ENCODE peak calls at places on chromosomes 2 and 18, in ten cellular contexts. B, H, U, C, W, F, Q, E, V and M are unnamed samples.

GRCh38 chr2:223852281-223852795 is 15.0 kb upstream of the AP1S3 start:
- DNase-seq in B (no peak), H (no peak), U (no peak), C (no peak), W (no peak), F (no peak), Q (no peak), E (no peak), V (no peak), M (no peak)

GRCh38 chr2:178016612-178017011 is 56.0 kb downstream of the PDE11A start:
- DNase-seq in B (no peak), H (no peak), U (no peak), C (no peak), W (no peak), F (no peak), Q (no peak), E (no peak), V (no peak), M (no peak)

GRCh38 chr2:10877691-10878111 is 34.0 kb upstream of the KCNF1 start:
- DNase-seq in B (no peak), H (no peak), U (peak; percentile 55), C (no peak), W (no peak), F (no peak), Q (no peak), E (peak; percentile 59), V (no peak), M (no peak)

GRCh38 chr2:64325477-64325851 is 128.5 kb upstream of the LGALSL start:
- DNase-seq in B (no peak), H (no peak), U (no peak), C (no peak), W (no peak), F (no peak), Q (no peak), E (no peak), V (no peak), M (no peak)

GRCh38 chr2:70140978-70141753 is 49.7 kb downstream of the C2orf42 start:
- DNase-seq in B (peak; percentile 70), H (no peak), U (peak; percentile 80), C (peak; percentile 34), W (peak; percentile 52), F (peak; percentile 72), Q (peak; percentile 60), E (no peak), V (peak; percentile 32), M (no peak)

GRCh38 chr2:98356729-98357128 is 10.5 kb downstream of the CNGA3 start:
- DNase-seq in B (no peak), H (no peak), U (no peak), C (peak; percentile 67), W (no peak), F (no peak), Q (no peak), E (no peak), V (no peak), M (no peak)

GRCh38 chr18:78621141-78621540 is 358.5 kb upstream of the SALL3 start:
- DNase-seq in B (no peak), H (no peak), U (no peak), C (no peak), W (no peak), F (no peak), Q (no peak), E (no peak), V (no peak), M (no peak)

GRCh38 chr2:69731147-69731546 is 10.8 kb upstream of the ANXA4 start:
- DNase-seq in B (no peak), H (no peak), U (no peak), C (no peak), W (no peak), F (no peak), Q (no peak), E (no peak), V (no peak), M (no peak)

GRCh38 chr2:15547100-15547499 is 14.0 kb downstream of the NBAS start:
- DNase-seq in B (no peak), H (no peak), U (no peak), C (peak; percentile 1), W (no peak), F (no peak), Q (no peak), E (no peak), V (no peak), M (no peak)

GRCh38 chr2:232328516-232329460 is 49.8 kb upstream of the ALPP start:
- DNase-seq in B (no peak), H (no peak), U (no peak), C (no peak), W (no peak), F (no peak), Q (no peak), E (no peak), V (no peak), M (no peak)

GRCh38 chr18:22523481-22523880 is 105.8 kb upstream of the CTAGE1 start:
- DNase-seq in B (no peak), H (no peak), U (no peak), C (no peak), W (no peak), F (no peak), Q (no peak), E (no peak), V (no peak), M (no peak)

GRCh38 chr18:62729487-62730386 is 14.4 kb downstream of the PHLPP1 start:
- DNase-seq in B (no peak), H (no peak), U (no peak), C (no peak), W (no peak), F (no peak), Q (no peak), E (no peak), V (no peak), M (no peak)

GRCh38 chr2:9333591-9334171 is 89.6 kb downstream of the ITGB1BP1 start:
- DNase-seq in B (no peak), H (peak; percentile 78), U (peak; percentile 75), C (peak; percentile 56), W (peak; percentile 56), F (no peak), Q (peak; percentile 52), E (peak; percentile 83), V (no peak), M (no peak)

GRCh38 chr2:235216901-235217300 is 265.1 kb downstream of the SH3BP4 start:
- DNase-seq in B (no peak), H (no peak), U (no peak), C (no peak), W (no peak), F (no peak), Q (no peak), E (peak; percentile 61), V (no peak), M (no peak)

GRCh38 chr18:22710628-22711380 is 222.3 kb upstream of the RBBP8 start:
- DNase-seq in B (no peak), H (no peak), U (peak; percentile 45), C (no peak), W (peak; percentile 55), F (no peak), Q (no peak), E (peak; percentile 69), V (no peak), M (no peak)

GRCh38 chr2:237097911-237098702 is 12.4 kb downstream of the COPS8 start:
- DNase-seq in B (no peak), H (peak; percentile 92), U (no peak), C (no peak), W (no peak), F (no peak), Q (no peak), E (peak; percentile 95), V (no peak), M (no peak)

GRCh38 chr2:69776886-69777777 is 35.2 kb downstream of the ANXA4 start:
- DNase-seq in B (no peak), H (no peak), U (no peak), C (no peak), W (no peak), F (no peak), Q (no peak), E (no peak), V (no peak), M (no peak)

GRCh38 chr2:85173909-85174308 is 40.7 kb downstream of the TCF7L1 start:
- DNase-seq in B (no peak), H (no peak), U (no peak), C (no peak), W (peak; percentile 41), F (no peak), Q (no peak), E (no peak), V (no peak), M (no peak)

GRCh38 chr2:82656370-82656769 is 1802.7 kb downstream of the SUCLG1 start:
- DNase-seq in B (no peak), H (no peak), U (no peak), C (no peak), W (no peak), F (no peak), Q (no peak), E (no peak), V (no peak), M (no peak)

GRCh38 chr2:74514368-74515270 is at the start of gene TLX2:
- DNase-seq in B (no peak), H (no peak), U (no peak), C (peak; percentile 33), W (no peak), F (peak; percentile 28), Q (no peak), E (no peak), V (no peak), M (no peak)

GRCh38 chr2:32772623-32773221 is 144.9 kb downstream of the TTC27 start:
- DNase-seq in B (no peak), H (no peak), U (no peak), C (peak; percentile 57), W (no peak), F (no peak), Q (peak; percentile 60), E (peak; percentile 31), V (no peak), M (no peak)

GRCh38 chr2:30981519-30981918 is 156.7 kb downstream of the GALNT14 start:
- DNase-seq in B (no peak), H (no peak), U (no peak), C (no peak), W (no peak), F (no peak), Q (no peak), E (no peak), V (no peak), M (no peak)

GRCh38 chr2:219575566-219576504 is 3.7 kb downstream of the INHA start:
- DNase-seq in B (no peak), H (no peak), U (no peak), C (no peak), W (no peak), F (no peak), Q (peak; percentile 39), E (no peak), V (no peak), M (no peak)

GRCh38 chr2:8636041-8636491 is 45.8 kb upstream of the ID2 start:
- DNase-seq in B (no peak), H (no peak), U (no peak), C (no peak), W (no peak), F (no peak), Q (no peak), E (no peak), V (no peak), M (no peak)

GRCh38 chr18:35076126-35076525 is 34.9 kb downstream of the MAPRE2 start:
- DNase-seq in B (no peak), H (no peak), U (no peak), C (no peak), W (no peak), F (no peak), Q (no peak), E (no peak), V (no peak), M (no peak)

GRCh38 chr2:173496746-173497145 is 142.1 kb downstream of the CDCA7 start:
- DNase-seq in B (no peak), H (no peak), U (no peak), C (no peak), W (no peak), F (no peak), Q (no peak), E (peak; percentile 42), V (no peak), M (no peak)

GRCh38 chr18:63887424-63887823 is at the start of gene SERPINB2:
- DNase-seq in B (no peak), H (no peak), U (no peak), C (peak; percentile 39), W (no peak), F (no peak), Q (no peak), E (peak; percentile 56), V (no peak), M (no peak)

GRCh38 chr2:80326861-80327260 is 22.3 kb upstream of the LRRTM1 start:
- DNase-seq in B (no peak), H (no peak), U (no peak), C (peak; percentile 34), W (no peak), F (no peak), Q (no peak), E (no peak), V (no peak), M (no peak)